ENCODE peak calls at places on chromosomes 3 and 15, in six cellular contexts. C, R, D, B, G and X are unnamed samples.

GRCh38 chr3:187767266-187768032 is 22.2 kb upstream of the BCL6 start:
- DNase-seq in C (no peak), R (no peak), D (no peak), B (no peak), G (no peak), X (no peak)

GRCh38 chr15:67524235-67524634 is 3.3 kb downstream of the C15orf61 start:
- DNase-seq in C (no peak), R (no peak), D (no peak), B (no peak), G (no peak), X (no peak)

GRCh38 chr3:110504401-110504800 is 567.2 kb upstream of the NECTIN3 start:
- DNase-seq in C (no peak), R (no peak), D (no peak), B (no peak), G (no peak), X (no peak)

GRCh38 chr3:151395806-151396205 is 11.3 kb upstream of the P2RY12 start:
- DNase-seq in C (no peak), R (no peak), D (no peak), B (no peak), G (no peak), X (no peak)

GRCh38 chr3:154701055-154701454 is 271.1 kb upstream of the GPR149 start:
- DNase-seq in C (no peak), R (no peak), D (no peak), B (no peak), G (no peak), X (no peak)

GRCh38 chr3:134366221-134366927 is 7.9 kb downstream of the AMOTL2 start:
- DNase-seq in C (no peak), R (no peak), D (no peak), B (no peak), G (no peak), X (no peak)

GRCh38 chr3:77795013-77795412 is 755.1 kb downstream of the ROBO2 start:
- DNase-seq in C (no peak), R (no peak), D (no peak), B (no peak), G (peak), X (no peak)

GRCh38 chr3:37995652-37996641 is 5.4 kb downstream of the VILL start:
- DNase-seq in C (no peak), R (no peak), D (no peak), B (no peak), G (no peak), X (no peak)

GRCh38 chr3:122974764-122975162 is 52.8 kb downstream of the SEMA5B start:
- DNase-seq in C (no peak), R (no peak), D (peak), B (no peak), G (peak), X (no peak)

GRCh38 chr3:149808209-149808829 is 4.7 kb upstream of the RNF13 start:
- DNase-seq in C (peak), R (peak), D (peak), B (peak), G (peak), X (peak)

GRCh38 chr3:48915296-48915695 is 3.3 kb upstream of the ARIH2 start:
- DNase-seq in C (peak), R (no peak), D (no peak), B (no peak), G (no peak), X (no peak)

GRCh38 chr15:77607111-77607893 is 25.4 kb downstream of the LINGO1 start:
- DNase-seq in C (no peak), R (no peak), D (peak), B (no peak), G (no peak), X (no peak)

GRCh38 chr3:152121292-152121654 is 147.5 kb upstream of the MBNL1 start:
- DNase-seq in C (no peak), R (no peak), D (no peak), B (no peak), G (no peak), X (no peak)

GRCh38 chr15:82649226-82649999 is 2.2 kb upstream of the CPEB1 start:
- DNase-seq in C (no peak), R (no peak), D (no peak), B (no peak), G (no peak), X (no peak)

GRCh38 chr3:42839616-42840015 is 30.4 kb downstream of the ACKR2 start:
- DNase-seq in C (peak), R (peak), D (peak), B (peak), G (peak), X (peak)

GRCh38 chr3:13016726-13017255 is 56.4 kb downstream of the IQSEC1 start:
- DNase-seq in C (no peak), R (no peak), D (no peak), B (no peak), G (no peak), X (no peak)

GRCh38 chr3:37308247-37308646 is 133.9 kb upstream of the LRRFIP2 start:
- DNase-seq in C (no peak), R (peak), D (no peak), B (peak), G (peak), X (peak)

GRCh38 chr3:187550446-187550845 is 119.7 kb downstream of the SST start:
- DNase-seq in C (no peak), R (no peak), D (no peak), B (no peak), G (no peak), X (no peak)

GRCh38 chr15:91132079-91132478 is 32.0 kb downstream of the SV2B start:
- DNase-seq in C (no peak), R (no peak), D (no peak), B (no peak), G (no peak), X (no peak)

GRCh38 chr15:89740137-89740536 is 10.9 kb downstream of the MESP1 start:
- DNase-seq in C (peak), R (peak), D (peak), B (peak), G (peak), X (peak)

GRCh38 chr3:43691120-43692002 is 623 bp downstream of the ABHD5 start:
- DNase-seq in C (peak), R (no peak), D (peak), B (peak), G (peak), X (no peak)

GRCh38 chr3:127141921-127142730 is 50.8 kb upstream of the PRR23E start:
- DNase-seq in C (no peak), R (no peak), D (no peak), B (no peak), G (peak), X (no peak)

GRCh38 chr15:72168131-72168825 is 29.3 kb downstream of the GRAMD2A start:
- DNase-seq in C (no peak), R (no peak), D (no peak), B (no peak), G (no peak), X (no peak)

GRCh38 chr3:184259878-184260570 is 1.3 kb downstream of the CAMK2N2 start:
- DNase-seq in C (peak), R (peak), D (no peak), B (no peak), G (peak), X (peak)

GRCh38 chr15:65303687-65304392 is 637 bp upstream of the RNU5B-1 start:
- DNase-seq in C (no peak), R (no peak), D (peak), B (peak), G (peak), X (no peak)

GRCh38 chr3:23761440-23761896 is 44.3 kb upstream of the UBE2E1 start:
- DNase-seq in C (peak), R (peak), D (no peak), B (peak), G (peak), X (peak)

GRCh38 chr3:48655586-48655985 is 7.1 kb downstream of the CELSR3 start:
- DNase-seq in C (peak), R (no peak), D (no peak), B (peak), G (no peak), X (no peak)

GRCh38 chr3:38146504-38146903 is 8.0 kb downstream of the MYD88 start:
- DNase-seq in C (no peak), R (no peak), D (no peak), B (no peak), G (no peak), X (no peak)

GRCh38 chr3:53566450-53567145 is 72.2 kb downstream of the CACNA1D start:
- DNase-seq in C (no peak), R (no peak), D (no peak), B (no peak), G (no peak), X (no peak)

GRCh38 chr3:135736740-135737139 is 228.8 kb upstream of the PPP2R3A start:
- DNase-seq in C (peak), R (no peak), D (no peak), B (peak), G (no peak), X (no peak)

GRCh38 chr15:68518046-68518445 is 60.7 kb upstream of the CORO2B start:
- DNase-seq in C (no peak), R (no peak), D (peak), B (no peak), G (no peak), X (no peak)

GRCh38 chr15:76577879-76578512 is 241.4 kb downstream of the ISL2 start:
- DNase-seq in C (no peak), R (no peak), D (no peak), B (no peak), G (no peak), X (no peak)

GRCh38 chr3:45617430-45618080 is 23.0 kb downstream of the LIMD1 start:
- DNase-seq in C (no peak), R (no peak), D (no peak), B (no peak), G (no peak), X (no peak)

GRCh38 chr3:115186351-115187148 is 39.5 kb upstream of the ZBTB20 start:
- DNase-seq in C (no peak), R (no peak), D (no peak), B (no peak), G (peak), X (peak)

GRCh38 chr15:89196241-89196640 is 25.1 kb downstream of the RLBP1 start:
- DNase-seq in C (no peak), R (no peak), D (no peak), B (no peak), G (no peak), X (no peak)

GRCh38 chr15:88388702-88389101 is 78.5 kb downstream of the MRPL46 start:
- DNase-seq in C (no peak), R (no peak), D (no peak), B (no peak), G (no peak), X (no peak)